ENCODE peak calls at places on chromosomes 6 and 20, in seven cellular contexts. M is body of pancreas, G is stomach, R is HL-60, A is mammary epithelial cell, S is heart right ventricle, F is PC-9. J is an unnamed sample.

GRCh38 chr6:7193122-7193521 is 85.4 kb downstream of the RREB1 start:
- DNase-seq in F (no peak), R (no peak), S (no peak), A (no peak), M (no peak), G (no peak), J (no peak)

GRCh38 chr6:11727356-11727755 is 51.2 kb downstream of the ADTRP start:
- DNase-seq in G (no peak), S (no peak), R (no peak), A (no peak), F (no peak), M (no peak), J (no peak)

GRCh38 chr20:7294816-7295360 is 527.4 kb downstream of the BMP2 start:
- DNase-seq in S (no peak), R (no peak), A (peak; percentile 62), M (no peak), G (no peak), F (no peak), J (no peak)

GRCh38 chr6:159996087-159996622 is 27.3 kb downstream of the IGF2R start:
- DNase-seq in A (no peak), S (no peak), M (no peak), G (no peak), F (no peak), R (no peak), J (no peak)

GRCh38 chr6:98581725-98582124 is 252.6 kb upstream of the POU3F2 start:
- DNase-seq in G (no peak), A (peak; percentile 19), S (no peak), R (no peak), M (no peak), F (no peak), J (no peak)

GRCh38 chr6:136158398-136158797 is 91.7 kb downstream of the MTFR2 start:
- DNase-seq in F (no peak), G (no peak), A (no peak), R (no peak), S (peak; percentile 58), M (peak; percentile 75), J (peak; percentile 62)

GRCh38 chr20:51417245-51417560 is 125.3 kb downstream of the NFATC2 start:
- DNase-seq in R (no peak), S (no peak), A (no peak), G (no peak), F (no peak), M (no peak), J (no peak)

GRCh38 chr6:154156135-154156948 is 117.3 kb downstream of the OPRM1 start:
- DNase-seq in F (peak; percentile 63), M (peak; percentile 45), R (no peak), S (no peak), A (no peak), G (peak; percentile 68), J (no peak)

GRCh38 chr6:165404703-165405102 is 95.3 kb upstream of the C6orf118 start:
- DNase-seq in A (no peak), S (no peak), M (no peak), G (no peak), R (no peak), F (no peak), J (no peak)

GRCh38 chr6:13929196-13929595 is 4.4 kb downstream of the RNF182 start:
- DNase-seq in G (no peak), A (no peak), R (no peak), S (no peak), M (no peak), F (no peak), J (no peak)

GRCh38 chr6:36657265-36657664 is 21.2 kb upstream of the CDKN1A start:
- DNase-seq in M (no peak), G (no peak), F (no peak), R (no peak), S (no peak), A (no peak), J (no peak)

GRCh38 chr20:15860850-15861249 is 712.4 kb downstream of the KIF16B start:
- DNase-seq in A (no peak), G (no peak), F (no peak), M (no peak), R (no peak), S (no peak), J (no peak)

GRCh38 chr6:7813704-7814103 is 87.8 kb downstream of the BMP6 start:
- DNase-seq in M (no peak), F (no peak), R (no peak), G (no peak), A (no peak), S (no peak), J (no peak)

GRCh38 chr20:57346477-57346876 is 4.6 kb upstream of the RAE1 start:
- DNase-seq in M (peak; percentile 87), A (peak; percentile 75), G (peak; percentile 79), R (peak; percentile 24), S (peak; percentile 62), F (peak; percentile 73), J (peak; percentile 77)

GRCh38 chr20:31540406-31540805 is 26.2 kb downstream of the HM13 start:
- DNase-seq in S (no peak), G (no peak), M (no peak), A (no peak), F (peak; percentile 50), R (no peak), J (no peak)

GRCh38 chr6:144746902-144747469 is 461.9 kb downstream of the UTRN start:
- DNase-seq in R (no peak), G (no peak), M (no peak), A (no peak), F (no peak), S (no peak), J (no peak)

GRCh38 chr6:156783958-156784357 is 6.8 kb downstream of the ARID1B start:
- DNase-seq in A (peak; percentile 18), S (no peak), M (no peak), F (no peak), G (no peak), R (no peak), J (no peak)

GRCh38 chr6:33696538-33697518 is 14.7 kb downstream of the UQCC2 start:
- DNase-seq in R (no peak), F (no peak), M (peak; percentile 38), G (peak; percentile 77), S (peak; percentile 67), A (peak; percentile 31), J (peak; percentile 55)

GRCh38 chr6:16331328-16332174 is 93.2 kb downstream of the GMPR start:
- DNase-seq in R (peak; percentile 56), F (peak; percentile 61), A (peak; percentile 64), S (peak; percentile 71), M (peak; percentile 72), G (peak; percentile 72), J (peak; percentile 86)

GRCh38 chr20:8331740-8332412 is 199.8 kb downstream of the PLCB1 start:
- DNase-seq in F (no peak), M (peak; percentile 45), S (no peak), A (no peak), G (no peak), R (peak; percentile 18), J (peak; percentile 31)

GRCh38 chr6:163427498-163428254 is 13.2 kb downstream of the QKI start:
- DNase-seq in F (peak; percentile 44), R (no peak), M (no peak), S (no peak), A (peak; percentile 69), G (no peak), J (no peak)

GRCh38 chr20:11987526-11987925 is 69.8 kb downstream of the BTBD3 start:
- DNase-seq in F (no peak), S (no peak), G (no peak), R (no peak), A (no peak), M (no peak), J (no peak)
- H3K27me3 ChIP-seq in F (no peaks in the 10 kb centered on the region), S (no peaks in the 10 kb centered on the region), G (no peaks in the 10 kb centered on the region), R (peaks cover 5% of the 10 kb centered on the region), A (no peaks in the 10 kb centered on the region), M (no peaks in the 10 kb centered on the region), J (no peaks in the 10 kb centered on the region)

GRCh38 chr6:125746731-125747588 is 2.5 kb upstream of the HEY2 start:
- DNase-seq in M (peak; percentile 88), A (peak; percentile 14), G (peak; percentile 60), F (peak; percentile 74), S (peak; percentile 58), R (no peak), J (peak; percentile 68)
- TF ChIP-seq CTCF in M (no peak), A (no peak), G (no peak), F (no peak), S (no peak), R (no peak), J (no peak)

GRCh38 chr6:412146-412886 is 20.8 kb downstream of the IRF4 start:
- DNase-seq in R (no peak), F (no peak), M (no peak), G (no peak), S (no peak), A (no peak), J (no peak)

GRCh38 chr6:409370-409972 is 17.9 kb downstream of the IRF4 start:
- DNase-seq in A (no peak), M (no peak), F (no peak), G (no peak), S (no peak), R (no peak), J (no peak)

GRCh38 chr6:411402-412145 is 20.0 kb downstream of the IRF4 start:
- DNase-seq in A (no peak), S (no peak), R (no peak), M (no peak), F (no peak), G (no peak), J (no peak)

GRCh38 chr6:408599-409102 is 17.1 kb downstream of the IRF4 start:
- DNase-seq in M (peak; percentile 32), S (peak; percentile 54), G (no peak), A (no peak), R (no peak), F (no peak), J (peak; percentile 61)

GRCh38 chr6:410555-411395 is 19.2 kb downstream of the IRF4 start:
- DNase-seq in F (no peak), S (no peak), M (no peak), A (no peak), R (no peak), G (no peak), J (no peak)
- H3K27me3 ChIP-seq in F (peaks cover 75% of the 10 kb centered on the region), S (peaks cover 9% of the 10 kb centered on the region), M (no peaks in the 10 kb centered on the region), A (peaks cover 3% of the 10 kb centered on the region), R (peaks cover 4% of the 10 kb centered on the region), G (no peaks in the 10 kb centered on the region), J (no peaks in the 10 kb centered on the region)

GRCh38 chr6:63802606-63803206 is 167.1 kb downstream of the PHF3 start:
- DNase-seq in S (no peak), R (no peak), G (no peak), A (no peak), F (no peak), M (no peak), J (no peak)
- TF ChIP-seq CTCF in S (peak; percentile 48), R (peak; percentile 46), G (peak; percentile 41), A (peak; percentile 71), F (peak; percentile 80), M (peak; percentile 52), J (peak; percentile 40)

GRCh38 chr6:137487947-137488735 is 6.1 kb downstream of the OLIG3 start:
- DNase-seq in M (no peak), A (no peak), S (no peak), F (no peak), R (no peak), G (no peak), J (no peak)
- H3K27me3 ChIP-seq in M (peaks cover 34% of the 10 kb centered on the region), A (peaks cover 49% of the 10 kb centered on the region), S (peaks cover 100% of the 10 kb centered on the region), F (peaks cover 18% of the 10 kb centered on the region), R (peaks cover 91% of the 10 kb centered on the region), G (peaks cover 67% of the 10 kb centered on the region), J (peaks cover 98% of the 10 kb centered on the region)

DNA sequence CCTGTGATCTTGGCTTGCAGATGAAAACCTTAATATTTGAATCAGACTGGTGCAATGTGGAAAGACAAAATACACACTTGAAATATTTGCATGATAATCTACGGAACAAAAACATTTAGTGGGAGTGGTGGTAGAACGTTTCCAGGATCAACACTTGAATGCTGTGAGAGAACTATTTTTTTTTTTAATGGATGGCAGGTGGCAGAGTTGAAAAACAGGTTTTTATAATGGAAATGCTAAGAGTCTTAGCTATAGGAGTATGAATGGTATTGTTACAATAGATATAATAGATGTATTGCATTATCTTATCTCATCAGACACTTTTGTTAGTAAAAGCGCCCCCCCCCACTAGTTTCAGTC is 49.2 kb downstream of the CDKAL1 start:
- DNase-seq in A (no peak), R (no peak), F (no peak), M (no peak), G (no peak), S (no peak), J (no peak)
- TF ChIP-seq CTCF in A (no peak), R (no peak), F (no peak), M (no peak), G (no peak), S (no peak), J (no peak)

J was measured in psoas muscle.